ENCODE peak calls at places on chromosome 7, in six cellular contexts. X, Q, A, W, O and F are unnamed samples.

GRCh38 chr7:32223721-32224120 is 153.5 kb upstream of the PDE1C start:
- DNase-seq in X (no peak), Q (no peak), A (no peak), W (no peak), O (no peak), F (no peak)

GRCh38 chr7:130489140-130489967 is 2.5 kb upstream of the MEST start:
- DNase-seq in X (no peak), Q (no peak), A (peak; percentile 78), W (no peak), O (no peak), F (no peak)

GRCh38 chr7:13797545-13797944 is 191.9 kb downstream of the ETV1 start:
- DNase-seq in X (no peak), Q (no peak), A (no peak), W (peak; percentile 55), O (no peak), F (no peak)

GRCh38 chr7:83957333-83957732 is 237.3 kb downstream of the SEMA3A start:
- DNase-seq in X (no peak), Q (no peak), A (peak; percentile 69), W (no peak), O (no peak), F (no peak)

GRCh38 chr7:148395292-148395691 is 195.3 kb upstream of the C7orf33 start:
- DNase-seq in X (no peak), Q (no peak), A (no peak), W (peak; percentile 61), O (no peak), F (no peak)

GRCh38 chr7:158279539-158280466 is 307.8 kb downstream of the PTPRN2 start:
- DNase-seq in X (no peak), Q (no peak), A (no peak), W (no peak), O (no peak), F (no peak)

GRCh38 chr7:23490357-23491131 is 20.3 kb upstream of the IGF2BP3 start:
- DNase-seq in X (peak; percentile 37), Q (peak; percentile 41), A (no peak), W (no peak), O (no peak), F (peak; percentile 45)

GRCh38 chr7:80401708-80402107 is 110.2 kb downstream of the GNAT3 start:
- DNase-seq in X (no peak), Q (no peak), A (no peak), W (no peak), O (no peak), F (no peak)

GRCh38 chr7:100051611-100052010 is 2.0 kb downstream of the ZSCAN21 start:
- DNase-seq in X (no peak), Q (no peak), A (no peak), W (no peak), O (no peak), F (no peak)

GRCh38 chr7:22651534-22652243 is 75.3 kb upstream of the IL6 start:
- DNase-seq in X (no peak), Q (no peak), A (peak; percentile 74), W (no peak), O (no peak), F (no peak)

GRCh38 chr7:4739528-4739992 is 35.9 kb upstream of the AP5Z1 start:
- DNase-seq in X (peak; percentile 37), Q (no peak), A (peak; percentile 82), W (no peak), O (no peak), F (peak; percentile 22)

GRCh38 chr7:5472432-5473315 is 49.0 kb upstream of the TNRC18 start:
- DNase-seq in X (no peak), Q (no peak), A (no peak), W (no peak), O (no peak), F (no peak)

GRCh38 chr7:74283858-74284447 is 5.3 kb upstream of the CLIP2 start:
- DNase-seq in X (no peak), Q (no peak), A (peak; percentile 90), W (no peak), O (no peak), F (no peak)

GRCh38 chr7:157320607-157320979 is 16.2 kb upstream of the DNAJB6 start:
- DNase-seq in X (no peak), Q (no peak), A (peak; percentile 48), W (no peak), O (no peak), F (no peak)

GRCh38 chr7:132425920-132426319 is 150.3 kb downstream of the PLXNA4 start:
- DNase-seq in X (no peak), Q (no peak), A (no peak), W (no peak), O (no peak), F (no peak)